ENCODE peak calls at places on chromosomes 7 and 10, in eight cellular contexts. One of them, this sample, is unnamed.

GRCh38 chr10:103605359-103606156 is 112.1 kb downstream of the NEURL1 start:
- DNase-seq in COLO829: peak
- DNase-seq in DMS153: no peak
- DNase-seq in left cardiac atrium: peak
- DNase-seq in stimulated activated CD8-positive, alpha-beta memory T cell treated with anti-CD3 and anti-CD28 coated beads, Interleukin-2, amount 100 ng/mL, for 1 hour: peak
- DNase-seq in NCI-H69: peak
- DNase-seq in activated CD8-positive, alpha-beta T cell treated with anti-CD3 and anti-CD28 coated beads for 36 hours: peak
- DNase-seq in non-pigmented ciliary epithelial cell: no peak
- DNase-seq in this sample: no peak

GRCh38 chr7:135789956-135790355 is 41.3 kb upstream of the FAM180A start:
- DNase-seq in DMS153: no peak
- DNase-seq in COLO829: no peak
- DNase-seq in activated CD8-positive, alpha-beta T cell treated with anti-CD3 and anti-CD28 coated beads for 36 hours: no peak
- DNase-seq in left cardiac atrium: no peak
- DNase-seq in NCI-H69: no peak
- DNase-seq in stimulated activated CD8-positive, alpha-beta memory T cell treated with anti-CD3 and anti-CD28 coated beads, Interleukin-2, amount 100 ng/mL, for 1 hour: no peak
- DNase-seq in non-pigmented ciliary epithelial cell: no peak
- DNase-seq in this sample: no peak

GRCh38 chr7:106166651-106167342 is 54.7 kb upstream of the SYPL1 start:
- DNase-seq in NCI-H69: peak
- DNase-seq in left cardiac atrium: peak
- DNase-seq in activated CD8-positive, alpha-beta T cell treated with anti-CD3 and anti-CD28 coated beads for 36 hours: peak
- DNase-seq in stimulated activated CD8-positive, alpha-beta memory T cell treated with anti-CD3 and anti-CD28 coated beads, Interleukin-2, amount 100 ng/mL, for 1 hour: no peak
- DNase-seq in DMS153: peak
- DNase-seq in non-pigmented ciliary epithelial cell: peak
- DNase-seq in COLO829: peak
- DNase-seq in this sample: no peak

GRCh38 chr7:29274156-29275017 is 79.8 kb downstream of the CHN2 start:
- DNase-seq in DMS153: peak
- DNase-seq in stimulated activated CD8-positive, alpha-beta memory T cell treated with anti-CD3 and anti-CD28 coated beads, Interleukin-2, amount 100 ng/mL, for 1 hour: no peak
- DNase-seq in non-pigmented ciliary epithelial cell: no peak
- DNase-seq in activated CD8-positive, alpha-beta T cell treated with anti-CD3 and anti-CD28 coated beads for 36 hours: no peak
- DNase-seq in COLO829: no peak
- DNase-seq in NCI-H69: peak
- DNase-seq in left cardiac atrium: no peak
- DNase-seq in this sample: no peak

GRCh38 chr10:104045151-104046089 is 40.3 kb downstream of the COL17A1 start:
- DNase-seq in stimulated activated CD8-positive, alpha-beta memory T cell treated with anti-CD3 and anti-CD28 coated beads, Interleukin-2, amount 100 ng/mL, for 1 hour: no peak
- DNase-seq in left cardiac atrium: peak
- DNase-seq in COLO829: peak
- DNase-seq in non-pigmented ciliary epithelial cell: peak
- DNase-seq in NCI-H69: peak
- DNase-seq in DMS153: peak
- DNase-seq in activated CD8-positive, alpha-beta T cell treated with anti-CD3 and anti-CD28 coated beads for 36 hours: peak
- DNase-seq in this sample: no peak

GRCh38 chr10:59098811-59099452 is 77.5 kb upstream of the PHYHIPL start:
- DNase-seq in DMS153: no peak
- DNase-seq in left cardiac atrium: no peak
- DNase-seq in stimulated activated CD8-positive, alpha-beta memory T cell treated with anti-CD3 and anti-CD28 coated beads, Interleukin-2, amount 100 ng/mL, for 1 hour: no peak
- DNase-seq in NCI-H69: peak
- DNase-seq in non-pigmented ciliary epithelial cell: no peak
- DNase-seq in activated CD8-positive, alpha-beta T cell treated with anti-CD3 and anti-CD28 coated beads for 36 hours: no peak
- DNase-seq in COLO829: no peak
- DNase-seq in this sample: no peak

GRCh38 chr10:18658301-18658991 is 785 bp upstream of the ARL5B start:
- DNase-seq in COLO829: no peak
- DNase-seq in NCI-H69: peak
- DNase-seq in stimulated activated CD8-positive, alpha-beta memory T cell treated with anti-CD3 and anti-CD28 coated beads, Interleukin-2, amount 100 ng/mL, for 1 hour: no peak
- DNase-seq in non-pigmented ciliary epithelial cell: no peak
- DNase-seq in left cardiac atrium: peak
- DNase-seq in DMS153: no peak
- DNase-seq in activated CD8-positive, alpha-beta T cell treated with anti-CD3 and anti-CD28 coated beads for 36 hours: no peak
- DNase-seq in this sample: no peak

GRCh38 chr10:91924212-91925021 is 847 bp downstream of the BTAF1 start:
- DNase-seq in left cardiac atrium: no peak
- DNase-seq in stimulated activated CD8-positive, alpha-beta memory T cell treated with anti-CD3 and anti-CD28 coated beads, Interleukin-2, amount 100 ng/mL, for 1 hour: no peak
- DNase-seq in DMS153: no peak
- DNase-seq in NCI-H69: peak
- DNase-seq in COLO829: no peak
- DNase-seq in activated CD8-positive, alpha-beta T cell treated with anti-CD3 and anti-CD28 coated beads for 36 hours: no peak
- DNase-seq in non-pigmented ciliary epithelial cell: no peak
- DNase-seq in this sample: no peak

GRCh38 chr7:101537205-101537604 is 91.9 kb downstream of the MYL10 start:
- DNase-seq in COLO829: no peak
- DNase-seq in left cardiac atrium: no peak
- DNase-seq in NCI-H69: no peak
- DNase-seq in stimulated activated CD8-positive, alpha-beta memory T cell treated with anti-CD3 and anti-CD28 coated beads, Interleukin-2, amount 100 ng/mL, for 1 hour: no peak
- DNase-seq in DMS153: no peak
- DNase-seq in activated CD8-positive, alpha-beta T cell treated with anti-CD3 and anti-CD28 coated beads for 36 hours: no peak
- DNase-seq in non-pigmented ciliary epithelial cell: no peak
- DNase-seq in this sample: no peak

GRCh38 chr10:30488319-30488718 is 54.3 kb downstream of the MAP3K8 start:
- DNase-seq in left cardiac atrium: no peak
- DNase-seq in non-pigmented ciliary epithelial cell: no peak
- DNase-seq in COLO829: no peak
- DNase-seq in DMS153: no peak
- DNase-seq in activated CD8-positive, alpha-beta T cell treated with anti-CD3 and anti-CD28 coated beads for 36 hours: no peak
- DNase-seq in NCI-H69: no peak
- DNase-seq in stimulated activated CD8-positive, alpha-beta memory T cell treated with anti-CD3 and anti-CD28 coated beads, Interleukin-2, amount 100 ng/mL, for 1 hour: no peak
- DNase-seq in this sample: no peak

GRCh38 chr7:74351836-74352235 is 62.6 kb downstream of the CLIP2 start:
- DNase-seq in activated CD8-positive, alpha-beta T cell treated with anti-CD3 and anti-CD28 coated beads for 36 hours: no peak
- DNase-seq in NCI-H69: no peak
- DNase-seq in DMS153: no peak
- DNase-seq in left cardiac atrium: no peak
- DNase-seq in COLO829: no peak
- DNase-seq in non-pigmented ciliary epithelial cell: no peak
- DNase-seq in stimulated activated CD8-positive, alpha-beta memory T cell treated with anti-CD3 and anti-CD28 coated beads, Interleukin-2, amount 100 ng/mL, for 1 hour: no peak
- DNase-seq in this sample: no peak

GRCh38 chr10:54402576-54402975 is 398.5 kb downstream of the PCDH15 start:
- DNase-seq in left cardiac atrium: no peak
- DNase-seq in COLO829: no peak
- DNase-seq in activated CD8-positive, alpha-beta T cell treated with anti-CD3 and anti-CD28 coated beads for 36 hours: no peak
- DNase-seq in NCI-H69: peak
- DNase-seq in DMS153: no peak
- DNase-seq in non-pigmented ciliary epithelial cell: peak
- DNase-seq in stimulated activated CD8-positive, alpha-beta memory T cell treated with anti-CD3 and anti-CD28 coated beads, Interleukin-2, amount 100 ng/mL, for 1 hour: no peak
- DNase-seq in this sample: no peak

GRCh38 chr10:44334091-44334490 is 50.8 kb downstream of the CXCL12 start:
- DNase-seq in NCI-H69: no peak
- DNase-seq in DMS153: no peak
- DNase-seq in activated CD8-positive, alpha-beta T cell treated with anti-CD3 and anti-CD28 coated beads for 36 hours: no peak
- DNase-seq in left cardiac atrium: no peak
- DNase-seq in non-pigmented ciliary epithelial cell: no peak
- DNase-seq in stimulated activated CD8-positive, alpha-beta memory T cell treated with anti-CD3 and anti-CD28 coated beads, Interleukin-2, amount 100 ng/mL, for 1 hour: no peak
- DNase-seq in COLO829: no peak
- DNase-seq in this sample: no peak

GRCh38 chr10:488081-488932 is 201.2 kb downstream of the DIP2C start:
- DNase-seq in non-pigmented ciliary epithelial cell: no peak
- DNase-seq in stimulated activated CD8-positive, alpha-beta memory T cell treated with anti-CD3 and anti-CD28 coated beads, Interleukin-2, amount 100 ng/mL, for 1 hour: no peak
- DNase-seq in activated CD8-positive, alpha-beta T cell treated with anti-CD3 and anti-CD28 coated beads for 36 hours: no peak
- DNase-seq in left cardiac atrium: no peak
- DNase-seq in COLO829: no peak
- DNase-seq in NCI-H69: no peak
- DNase-seq in DMS153: no peak
- DNase-seq in this sample: no peak

GRCh38 chr7:123522061-123522460 is 12.3 kb downstream of the IQUB start:
- DNase-seq in non-pigmented ciliary epithelial cell: no peak
- DNase-seq in stimulated activated CD8-positive, alpha-beta memory T cell treated with anti-CD3 and anti-CD28 coated beads, Interleukin-2, amount 100 ng/mL, for 1 hour: no peak
- DNase-seq in activated CD8-positive, alpha-beta T cell treated with anti-CD3 and anti-CD28 coated beads for 36 hours: no peak
- DNase-seq in COLO829: no peak
- DNase-seq in NCI-H69: no peak
- DNase-seq in left cardiac atrium: no peak
- DNase-seq in DMS153: no peak
- DNase-seq in this sample: no peak

GRCh38 chr10:89114846-89115625 is 92.1 kb downstream of the CH25H start:
- DNase-seq in stimulated activated CD8-positive, alpha-beta memory T cell treated with anti-CD3 and anti-CD28 coated beads, Interleukin-2, amount 100 ng/mL, for 1 hour: no peak
- DNase-seq in activated CD8-positive, alpha-beta T cell treated with anti-CD3 and anti-CD28 coated beads for 36 hours: no peak
- DNase-seq in left cardiac atrium: no peak
- DNase-seq in NCI-H69: no peak
- DNase-seq in COLO829: no peak
- DNase-seq in DMS153: no peak
- DNase-seq in non-pigmented ciliary epithelial cell: no peak
- DNase-seq in this sample: no peak

GRCh38 chr10:75395955-75396860 is 5.4 kb downstream of the ZNF503 start:
- DNase-seq in NCI-H69: no peak
- DNase-seq in activated CD8-positive, alpha-beta T cell treated with anti-CD3 and anti-CD28 coated beads for 36 hours: no peak
- DNase-seq in stimulated activated CD8-positive, alpha-beta memory T cell treated with anti-CD3 and anti-CD28 coated beads, Interleukin-2, amount 100 ng/mL, for 1 hour: no peak
- DNase-seq in DMS153: no peak
- DNase-seq in left cardiac atrium: peak
- DNase-seq in COLO829: no peak
- DNase-seq in non-pigmented ciliary epithelial cell: no peak
- DNase-seq in this sample: no peak

GRCh38 chr10:102669206-102670064 is 25.2 kb downstream of the TRIM8 start:
- DNase-seq in NCI-H69: no peak
- DNase-seq in left cardiac atrium: peak
- DNase-seq in non-pigmented ciliary epithelial cell: no peak
- DNase-seq in DMS153: no peak
- DNase-seq in stimulated activated CD8-positive, alpha-beta memory T cell treated with anti-CD3 and anti-CD28 coated beads, Interleukin-2, amount 100 ng/mL, for 1 hour: no peak
- DNase-seq in COLO829: no peak
- DNase-seq in activated CD8-positive, alpha-beta T cell treated with anti-CD3 and anti-CD28 coated beads for 36 hours: no peak
- DNase-seq in this sample: peak

GRCh38 chr7:27141138-27141537 is 2.3 kb downstream of the HOXA5 start:
- DNase-seq in left cardiac atrium: no peak
- DNase-seq in stimulated activated CD8-positive, alpha-beta memory T cell treated with anti-CD3 and anti-CD28 coated beads, Interleukin-2, amount 100 ng/mL, for 1 hour: no peak
- DNase-seq in DMS153: no peak
- DNase-seq in activated CD8-positive, alpha-beta T cell treated with anti-CD3 and anti-CD28 coated beads for 36 hours: no peak
- DNase-seq in non-pigmented ciliary epithelial cell: no peak
- DNase-seq in COLO829: no peak
- DNase-seq in NCI-H69: no peak
- DNase-seq in this sample: no peak

GRCh38 chr10:1673568-1674345 is 63.6 kb downstream of the ADARB2 start:
- DNase-seq in DMS153: no peak
- DNase-seq in stimulated activated CD8-positive, alpha-beta memory T cell treated with anti-CD3 and anti-CD28 coated beads, Interleukin-2, amount 100 ng/mL, for 1 hour: no peak
- DNase-seq in non-pigmented ciliary epithelial cell: no peak
- DNase-seq in activated CD8-positive, alpha-beta T cell treated with anti-CD3 and anti-CD28 coated beads for 36 hours: no peak
- DNase-seq in COLO829: no peak
- DNase-seq in left cardiac atrium: no peak
- DNase-seq in NCI-H69: no peak
- DNase-seq in this sample: no peak

GRCh38 chr10:74704629-74705360 is 121.6 kb upstream of the KAT6B start:
- DNase-seq in NCI-H69: peak
- DNase-seq in stimulated activated CD8-positive, alpha-beta memory T cell treated with anti-CD3 and anti-CD28 coated beads, Interleukin-2, amount 100 ng/mL, for 1 hour: no peak
- DNase-seq in COLO829: no peak
- DNase-seq in DMS153: peak
- DNase-seq in left cardiac atrium: no peak
- DNase-seq in activated CD8-positive, alpha-beta T cell treated with anti-CD3 and anti-CD28 coated beads for 36 hours: no peak
- DNase-seq in non-pigmented ciliary epithelial cell: no peak
- DNase-seq in this sample: no peak

GRCh38 chr10:62024026-62024701 is 122.7 kb downstream of the ARID5B start:
- DNase-seq in left cardiac atrium: no peak
- DNase-seq in DMS153: no peak
- DNase-seq in non-pigmented ciliary epithelial cell: no peak
- DNase-seq in NCI-H69: no peak
- DNase-seq in activated CD8-positive, alpha-beta T cell treated with anti-CD3 and anti-CD28 coated beads for 36 hours: no peak
- DNase-seq in stimulated activated CD8-positive, alpha-beta memory T cell treated with anti-CD3 and anti-CD28 coated beads, Interleukin-2, amount 100 ng/mL, for 1 hour: no peak
- DNase-seq in COLO829: no peak
- DNase-seq in this sample: no peak

GRCh38 chr7:120272261-120272895 is 597 bp upstream of the KCND2 start:
- DNase-seq in DMS153: peak
- DNase-seq in non-pigmented ciliary epithelial cell: no peak
- DNase-seq in activated CD8-positive, alpha-beta T cell treated with anti-CD3 and anti-CD28 coated beads for 36 hours: peak
- DNase-seq in NCI-H69: peak
- DNase-seq in stimulated activated CD8-positive, alpha-beta memory T cell treated with anti-CD3 and anti-CD28 coated beads, Interleukin-2, amount 100 ng/mL, for 1 hour: no peak
- DNase-seq in COLO829: peak
- DNase-seq in left cardiac atrium: no peak
- DNase-seq in this sample: no peak

GRCh38 chr7:69967699-69968450 is 369.6 kb downstream of the AUTS2 start:
- DNase-seq in stimulated activated CD8-positive, alpha-beta memory T cell treated with anti-CD3 and anti-CD28 coated beads, Interleukin-2, amount 100 ng/mL, for 1 hour: no peak
- DNase-seq in activated CD8-positive, alpha-beta T cell treated with anti-CD3 and anti-CD28 coated beads for 36 hours: no peak
- DNase-seq in COLO829: no peak
- DNase-seq in DMS153: no peak
- DNase-seq in left cardiac atrium: no peak
- DNase-seq in NCI-H69: peak
- DNase-seq in non-pigmented ciliary epithelial cell: no peak
- DNase-seq in this sample: no peak

GRCh38 chr10:84308481-84309304 is 19.7 kb upstream of the CCSER2 start:
- DNase-seq in left cardiac atrium: peak
- DNase-seq in stimulated activated CD8-positive, alpha-beta memory T cell treated with anti-CD3 and anti-CD28 coated beads, Interleukin-2, amount 100 ng/mL, for 1 hour: no peak
- DNase-seq in DMS153: peak
- DNase-seq in COLO829: no peak
- DNase-seq in non-pigmented ciliary epithelial cell: peak
- DNase-seq in activated CD8-positive, alpha-beta T cell treated with anti-CD3 and anti-CD28 coated beads for 36 hours: peak
- DNase-seq in NCI-H69: peak
- DNase-seq in this sample: peak

GRCh38 chr10:34196058-34196433 is 619.0 kb downstream of the PARD3 start:
- DNase-seq in activated CD8-positive, alpha-beta T cell treated with anti-CD3 and anti-CD28 coated beads for 36 hours: no peak
- DNase-seq in stimulated activated CD8-positive, alpha-beta memory T cell treated with anti-CD3 and anti-CD28 coated beads, Interleukin-2, amount 100 ng/mL, for 1 hour: no peak
- DNase-seq in DMS153: no peak
- DNase-seq in left cardiac atrium: no peak
- DNase-seq in NCI-H69: no peak
- DNase-seq in COLO829: no peak
- DNase-seq in non-pigmented ciliary epithelial cell: no peak
- DNase-seq in this sample: no peak

GRCh38 chr10:97734021-97734420 is 2.9 kb upstream of the ZFYVE27 start:
- DNase-seq in stimulated activated CD8-positive, alpha-beta memory T cell treated with anti-CD3 and anti-CD28 coated beads, Interleukin-2, amount 100 ng/mL, for 1 hour: no peak
- DNase-seq in DMS153: no peak
- DNase-seq in activated CD8-positive, alpha-beta T cell treated with anti-CD3 and anti-CD28 coated beads for 36 hours: no peak
- DNase-seq in COLO829: no peak
- DNase-seq in NCI-H69: no peak
- DNase-seq in left cardiac atrium: no peak
- DNase-seq in non-pigmented ciliary epithelial cell: no peak
- DNase-seq in this sample: no peak

GRCh38 chr7:143467724-143468123 is 9.9 kb upstream of the TAS2R41 start:
- DNase-seq in COLO829: no peak
- DNase-seq in NCI-H69: no peak
- DNase-seq in DMS153: no peak
- DNase-seq in stimulated activated CD8-positive, alpha-beta memory T cell treated with anti-CD3 and anti-CD28 coated beads, Interleukin-2, amount 100 ng/mL, for 1 hour: no peak
- DNase-seq in activated CD8-positive, alpha-beta T cell treated with anti-CD3 and anti-CD28 coated beads for 36 hours: no peak
- DNase-seq in non-pigmented ciliary epithelial cell: no peak
- DNase-seq in left cardiac atrium: no peak
- DNase-seq in this sample: no peak

GRCh38 chr7:133139350-133139749 is 57.5 kb upstream of the CHCHD3 start:
- DNase-seq in DMS153: no peak
- DNase-seq in non-pigmented ciliary epithelial cell: no peak
- DNase-seq in COLO829: peak
- DNase-seq in left cardiac atrium: no peak
- DNase-seq in NCI-H69: peak
- DNase-seq in stimulated activated CD8-positive, alpha-beta memory T cell treated with anti-CD3 and anti-CD28 coated beads, Interleukin-2, amount 100 ng/mL, for 1 hour: no peak
- DNase-seq in activated CD8-positive, alpha-beta T cell treated with anti-CD3 and anti-CD28 coated beads for 36 hours: peak
- DNase-seq in this sample: no peak

This sample was measured in heart right ventricle.